ENCODE peak calls at places on chromosomes 3 and 15, in four cellular contexts. V is K562, T is HepG2, O is Panc1. N is an unnamed sample.

GRCh38 chr3:152385761-152386160 is 117.0 kb downstream of the MBNL1 start:
- DNase-seq in T (peak; percentile 88), V (no peak), O (no peak), N (no peak)

GRCh38 chr3:196641278-196642058 is 2.0 kb downstream of the NRROS start:
- DNase-seq in V (no peak), O (no peak), T (no peak), N (no peak)

GRCh38 chr15:66489179-66489791 is 8.3 kb downstream of the SNAPC5 start:
- DNase-seq in O (no peak), T (no peak), V (no peak), N (no peak)

GRCh38 chr3:11810276-11810675 is 36.4 kb downstream of the TAMM41 start:
- DNase-seq in T (no peak), O (no peak), V (no peak), N (no peak)

GRCh38 chr15:68427961-68428360 is 4.0 kb downstream of the ITGA11 start:
- DNase-seq in O (no peak), V (no peak), T (no peak), N (no peak)

GRCh38 chr3:66593978-66594377 is 93.2 kb upstream of the LRIG1 start:
- DNase-seq in O (peak; percentile 32), T (peak; percentile 74), V (no peak), N (peak; percentile 68)

GRCh38 chr3:171548918-171549317 is 88.7 kb upstream of the TNIK start:
- DNase-seq in V (no peak), T (peak; percentile 44), O (no peak), N (no peak)

GRCh38 chr3:147472846-147473245 is 63.7 kb downstream of the ZIC1 start:
- DNase-seq in T (no peak), O (no peak), V (no peak), N (no peak)

GRCh38 chr3:181694805-181695660 is 16.7 kb upstream of the SOX2 start:
- DNase-seq in T (no peak), V (no peak), O (no peak), N (no peak)

GRCh38 chr3:15982667-15983145 is 184.9 kb upstream of the ANKRD28 start:
- DNase-seq in O (peak; percentile 81), V (no peak), T (no peak), N (peak; percentile 10)

GRCh38 chr3:119562307-119562961 is 3.0 kb upstream of the CD80 start:
- DNase-seq in T (no peak), O (no peak), V (no peak), N (no peak)

GRCh38 chr3:4805662-4806061 is 173.6 kb upstream of the BHLHE40 start:
- DNase-seq in V (no peak), T (no peak), O (no peak), N (no peak)

GRCh38 chr3:36959821-36960220 is 15.0 kb upstream of the TRANK1 start:
- DNase-seq in V (no peak), T (no peak), O (no peak), N (no peak)

GRCh38 chr3:51380601-51381332 is 4.3 kb upstream of the MANF start:
- DNase-seq in O (no peak), V (no peak), T (no peak), N (no peak)

GRCh38 chr3:31903686-31904431 is 77.2 kb downstream of the OSBPL10 start:
- DNase-seq in O (no peak), V (no peak), T (no peak), N (no peak)

GRCh38 chr3:194023501-194024280 is 112.3 kb upstream of the HES1 start:
- DNase-seq in O (no peak), T (no peak), V (no peak), N (no peak)

GRCh38 chr15:42374810-42375209 is 15.5 kb downstream of the CAPN3 start:
- DNase-seq in O (no peak), T (no peak), V (no peak), N (no peak)

GRCh38 chr3:183576487-183577107 is 21.1 kb upstream of the KLHL6 start:
- DNase-seq in T (no peak), V (no peak), O (no peak), N (no peak)

GRCh38 chr3:59563966-59564365 is 514.1 kb upstream of the CFAP20DC start:
- DNase-seq in V (no peak), T (no peak), O (no peak), N (no peak)

GRCh38 chr3:19934098-19934566 is at the start of gene EFHB:
- DNase-seq in T (peak; percentile 39), O (no peak), V (peak; percentile 94), N (peak; percentile 39)

GRCh38 chr15:79218588-79219200 is 63.8 kb upstream of the ANKRD34C start:
- DNase-seq in O (no peak), T (no peak), V (no peak), N (peak; percentile 24)

GRCh38 chr15:76339302-76340197 is 3.0 kb downstream of the ISL2 start:
- DNase-seq in T (no peak), V (no peak), O (no peak), N (no peak)

GRCh38 chr3:155744626-155745324 is at the start of gene PLCH1:
- DNase-seq in V (peak; percentile 79), O (no peak), T (peak; percentile 73), N (peak; percentile 62)

GRCh38 chr3:151268267-151269235 is 9.8 kb downstream of the P2RY14 start:
- DNase-seq in V (no peak), T (no peak), O (no peak), N (no peak)

GRCh38 chr3:66041116-66041515 is 2.4 kb upstream of the MAGI1 start:
- DNase-seq in O (no peak), V (no peak), T (no peak), N (no peak)

GRCh38 chr3:23258110-23258509 is 55.0 kb downstream of the UBE2E2 start:
- DNase-seq in O (no peak), V (no peak), T (no peak), N (no peak)

GRCh38 chr3:197168063-197168462 is 130.3 kb downstream of the DLG1 start:
- DNase-seq in T (no peak), V (no peak), O (no peak), N (no peak)

GRCh38 chr3:163438760-163439159 is 1639.5 kb downstream of the SI start:
- DNase-seq in V (no peak), T (no peak), O (no peak), N (no peak)

GRCh38 chr3:42713747-42714146 is 11.1 kb upstream of the HHATL start:
- DNase-seq in T (no peak), O (no peak), V (no peak), N (no peak)

GRCh38 chr15:67146214-67146613 is 80.8 kb downstream of the SMAD3 start:
- DNase-seq in O (no peak), V (no peak), T (peak; percentile 68), N (no peak)

GRCh38 chr3:11574981-11575669 is 68.6 kb downstream of the VGLL4 start:
- DNase-seq in T (no peak), O (no peak), V (no peak), N (no peak)

GRCh38 chr15:34721802-34722795 is 32.7 kb downstream of the GJD2 start:
- DNase-seq in O (no peak), T (peak; percentile 20), V (no peak), N (peak; percentile 7)

GRCh38 chr15:63331456-63331855 is 50.2 kb downstream of the CA12 start:
- DNase-seq in V (peak; percentile 24), T (no peak), O (no peak), N (no peak)

GRCh38 chr3:159126261-159127020 is 324.6 kb downstream of the MFSD1 start:
- DNase-seq in T (no peak), O (no peak), V (no peak), N (no peak)

GRCh38 chr3:132205609-132206008 is 111.6 kb upstream of the ACP3 start:
- DNase-seq in T (no peak), O (no peak), V (no peak), N (no peak)

GRCh38 chr3:129603561-129603942 is 2.9 kb downstream of the PLXND1 start:
- DNase-seq in O (no peak), V (peak; percentile 38), T (no peak), N (no peak)
- TF ChIP-seq TCF7L2 in O (no peak), V (no peak), T (no peak), N (no peak)

GRCh38 chr3:174675426-174675825 is 183.7 kb upstream of the NAALADL2 start:
- DNase-seq in T (no peak), V (no peak), O (no peak), N (no peak)
- TF ChIP-seq TCF7L2 in T (no peak), V (no peak), O (no peak), N (no peak)

GRCh38 chr3:139353920-139354556 is 10.2 kb downstream of the MRPS22 start:
- DNase-seq in T (peak; percentile 62), V (peak; percentile 76), O (peak; percentile 50), N (peak; percentile 60)
- TF ChIP-seq TCF7L2 in T (no peak), V (no peak), O (no peak), N (no peak)

DNA sequence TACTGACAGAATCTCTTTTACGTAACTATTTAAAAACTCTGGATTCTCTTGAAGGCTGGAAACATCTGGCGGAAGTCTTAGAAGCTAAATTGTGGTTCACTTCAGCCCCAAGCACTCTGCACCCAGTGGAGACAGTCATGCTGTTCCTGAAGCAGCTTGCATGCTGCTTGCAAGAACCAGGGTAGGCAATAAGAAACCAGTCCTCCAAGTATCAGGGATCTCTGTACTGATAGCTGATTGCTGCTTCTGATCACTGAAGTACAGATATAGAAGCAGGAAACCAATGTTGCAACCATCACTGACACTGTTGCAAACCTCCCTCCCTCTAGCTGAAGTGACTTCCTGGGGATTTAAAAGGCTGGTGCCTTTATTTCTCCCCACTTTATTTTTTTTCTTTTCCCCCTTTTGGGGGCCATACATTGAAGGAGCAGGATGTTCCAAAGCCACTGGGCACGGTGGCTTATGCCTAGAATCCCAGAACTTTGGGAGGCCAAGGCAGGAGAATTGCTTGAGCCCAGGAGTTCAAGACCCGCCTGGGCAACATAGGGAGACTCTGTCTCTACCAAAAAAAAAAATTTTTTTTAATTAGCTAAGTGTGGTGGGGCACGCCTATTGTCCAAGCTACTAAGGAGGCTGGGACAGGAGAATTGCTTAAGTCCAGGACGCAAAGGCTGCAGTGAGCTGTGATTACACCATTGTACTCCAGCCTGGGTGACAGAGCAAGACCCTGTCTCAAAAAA is 15.3 kb downstream of the SPCS1 start:
- DNase-seq in T (no peak), O (no peak), V (no peak), N (no peak)
- TF ChIP-seq TCF7L2 in T (no peak), O (no peak), V (no peak), N (no peak)

GRCh38 chr3:47227678-47228077 is 54.9 kb downstream of the KIF9 start:
- DNase-seq in O (no peak), T (no peak), V (no peak), N (no peak)
- TF ChIP-seq TCF7L2 in O (no peak), T (no peak), V (no peak), N (no peak)

DNA sequence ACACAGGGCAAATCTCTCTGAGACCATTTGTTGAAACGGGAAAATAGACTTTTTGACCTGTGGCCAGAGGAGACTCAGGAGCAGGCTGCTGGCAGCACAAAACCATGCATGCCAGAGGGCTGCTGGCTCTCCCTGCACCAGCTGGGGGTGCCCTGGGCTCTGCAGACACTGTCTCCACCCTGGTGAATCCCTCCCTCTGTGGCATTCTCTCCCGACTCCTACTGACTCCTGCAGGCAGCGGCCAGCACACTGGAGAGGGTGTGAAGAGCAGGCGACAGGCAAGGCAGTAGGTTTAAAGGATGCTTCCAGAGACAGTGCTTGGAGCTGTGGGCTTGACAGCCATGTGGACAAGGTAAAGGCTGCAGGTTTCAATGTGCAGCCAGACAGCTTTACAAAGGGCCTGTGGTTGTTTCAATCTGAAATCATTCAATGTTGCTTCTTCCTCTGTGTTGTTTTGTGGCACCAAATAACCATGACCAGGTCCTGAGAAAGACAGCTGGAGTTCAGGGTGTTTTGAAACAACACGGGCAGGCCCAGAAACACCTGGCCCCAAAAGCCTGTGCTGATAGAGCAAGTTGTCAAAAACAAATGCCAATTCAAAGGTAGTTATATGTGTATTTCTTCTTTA is 431.0 kb upstream of the ATP10A start:
- DNase-seq in O (no peak), T (no peak), V (no peak), N (no peak)
- TF ChIP-seq TCF7L2 in O (no peak), T (no peak), V (no peak), N (no peak)